ENCODE peak calls at places on chromosomes 4 and X, in five cellular contexts. W is K562, Y is upper lobe of left lung, M is GM12878, F is H1. E is an unnamed sample.

GRCh38 chrX:154040307-154040756 is 20.6 kb upstream of the IRAK1 start:
- DNase-seq in M (no peak), F (no peak), W (no peak), Y (no peak), E (no peak)

GRCh38 chr4:94453534-94453963 is 1.8 kb downstream of the PDLIM5 start:
- DNase-seq in M (no peak), W (no peak), F (no peak), Y (no peak), E (no peak)

GRCh38 chrX:154408659-154409221 is 314 bp downstream of the DNASE1L1 start:
- DNase-seq in W (no peak), Y (no peak), M (no peak), F (no peak), E (no peak)

GRCh38 chr4:86831262-86832090 is 17.7 kb downstream of the SLC10A6 start:
- DNase-seq in M (no peak), Y (no peak), W (no peak), F (no peak), E (no peak)

GRCh38 chr4:82903737-82904136 is 3.2 kb downstream of the THAP9 start:
- DNase-seq in M (no peak), W (peak), Y (no peak), F (no peak), E (no peak)

GRCh38 chrX:138877746-138878145 is 166.2 kb upstream of the FGF13 start:
- DNase-seq in W (no peak), F (no peak), M (no peak), Y (no peak), E (no peak)

GRCh38 chr4:176065365-176066249 is at the start of gene WDR17:
- DNase-seq in Y (peak), M (peak), F (peak), W (peak), E (peak)

GRCh38 chr4:169971456-169972015 is 54.7 kb downstream of the MFAP3L start:
- DNase-seq in Y (no peak), F (no peak), W (no peak), M (no peak), E (no peak)

GRCh38 chr4:121898150-121898549 is 27.9 kb upstream of the BBS7 start:
- DNase-seq in W (no peak), Y (no peak), M (no peak), F (no peak), E (no peak)

GRCh38 chrX:32592786-32593185 is 618.6 kb downstream of the DMD start:
- DNase-seq in F (no peak), Y (peak), W (no peak), M (no peak), E (no peak)

GRCh38 chr4:151771664-151772063 is 10.9 kb upstream of the GATB start:
- DNase-seq in W (no peak), F (no peak), Y (no peak), M (no peak), E (no peak)

GRCh38 chrX:33205321-33205720 is 6.0 kb downstream of the DMD start:
- DNase-seq in M (no peak), F (no peak), Y (no peak), W (no peak), E (no peak)

GRCh38 chr4:184417802-184418511 is 56.4 kb downstream of the IRF2 start:
- DNase-seq in F (no peak), W (peak), M (peak), Y (no peak), E (no peak)

GRCh38 chr4:87030606-87031441 is 96.0 kb downstream of the AFF1 start:
- DNase-seq in W (peak), F (no peak), Y (no peak), M (no peak), E (no peak)

GRCh38 chr4:185825737-185826136 is 13.7 kb upstream of the SORBS2 start:
- DNase-seq in W (no peak), M (no peak), Y (no peak), F (no peak), E (no peak)

GRCh38 chr4:107133965-107134364 is 97.9 kb upstream of the DKK2 start:
- DNase-seq in Y (no peak), M (no peak), W (no peak), F (no peak), E (no peak)

GRCh38 chr4:79827283-79827682 is 245.7 kb downstream of the ANTXR2 start:
- DNase-seq in Y (no peak), M (no peak), F (no peak), W (no peak), E (no peak)

GRCh38 chr4:102196221-102196620 is 149.1 kb downstream of the SLC39A8 start:
- DNase-seq in W (no peak), F (no peak), M (no peak), Y (no peak), E (no peak)

GRCh38 chr4:79178770-79179169 is 147.1 kb downstream of the NAA11 start:
- DNase-seq in M (no peak), Y (no peak), F (no peak), W (no peak), E (peak)

GRCh38 chr4:182604161-182604591 is 313.0 kb downstream of the DCTD start:
- DNase-seq in W (no peak), Y (no peak), M (no peak), F (no peak), E (no peak)

GRCh38 chrX:41352329-41352801 is 18.4 kb downstream of the DDX3X start:
- DNase-seq in Y (no peak), W (no peak), F (no peak), M (no peak), E (no peak)

GRCh38 chr4:71209161-71209560 is 129.7 kb upstream of the SLC4A4 start:
- DNase-seq in F (no peak), Y (no peak), W (no peak), M (no peak), E (no peak)

GRCh38 chr4:156633846-156634245 is 337.8 kb downstream of the PDGFC start:
- DNase-seq in W (no peak), Y (no peak), M (no peak), F (no peak), E (no peak)

GRCh38 chrX:53261573-53261972 is 19.8 kb downstream of the IQSEC2 start:
- DNase-seq in W (no peak), M (no peak), F (no peak), Y (no peak), E (no peak)

GRCh38 chr4:163694385-163694784 is 199.9 kb downstream of the TMA16 start:
- DNase-seq in F (no peak), W (no peak), M (no peak), Y (no peak), E (no peak)

DNA sequence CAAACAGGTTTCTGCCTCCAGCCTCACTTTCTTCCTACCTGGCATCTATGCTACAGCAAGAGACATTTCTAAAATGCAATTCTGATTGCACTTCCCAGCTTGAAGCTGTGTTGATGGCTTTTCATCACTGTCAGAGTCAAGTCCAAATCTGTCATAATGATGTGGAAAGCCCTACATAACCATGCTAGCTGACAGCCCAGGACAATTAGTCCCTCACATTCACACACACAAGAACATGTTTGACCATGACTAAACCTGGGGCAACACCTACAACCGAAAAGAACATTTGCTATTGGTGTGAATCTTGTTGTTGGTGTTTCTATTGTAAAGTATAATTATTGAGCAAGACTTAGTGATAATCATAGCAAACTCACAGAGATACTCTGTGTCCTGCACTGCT is 58.2 kb downstream of the PPM1K start:
- DNase-seq in M (no peak), Y (no peak), W (no peak), F (peak), E (no peak)
- TF ChIP-seq EP300 in M (no peak), Y (no peak), W (no peak), F (no peak), E (no peak)

GRCh38 chr4:55851885-55852284 is 1.6 kb upstream of the EXOC1 start:
- DNase-seq in W (no peak), M (no peak), F (no peak), Y (no peak), E (no peak)
- H3K4me3 ChIP-seq in W (no peak), M (no peak), F (no peak), Y (no peak), E (no peak)

GRCh38 chr4:12548678-12549077 is 935.5 kb downstream of the RAB28 start:
- DNase-seq in W (no peak), M (no peak), Y (no peak), F (no peak), E (no peak)
- TF ChIP-seq POLR2AphosphoS5 in W (no peak), M (no peak), Y (no peak), F (no peak), E (no peak)

GRCh38 chr4:159677521-159677920 is 574.6 kb downstream of the RAPGEF2 start:
- DNase-seq in F (no peak), W (no peak), M (no peak), Y (no peak), E (no peak)
- TF ChIP-seq EP300 in F (no peak), W (no peak), M (no peak), Y (no peak), E (no peak)

GRCh38 chr4:168850016-168850415 is 160.0 kb downstream of the CBR4 start:
- DNase-seq in M (no peak), F (no peak), W (no peak), Y (no peak), E (no peak)
- H3K4me3 ChIP-seq in M (no peak), F (no peak), W (no peak), Y (no peak), E (no peak)